ENCODE peak calls at places on chromosomes 16 and 17, in four cellular contexts. J is K562, R is GM12878, O is HepG2. X is an unnamed sample.

GRCh38 chr17:81514735-81515529 is 2.3 kb upstream of the ACTG1 start:
- DNase-seq in J (peak), R (no peak), O (peak), X (no peak)

GRCh38 chr16:743794-744500 is 3.1 kb upstream of the CIAO3 start:
- DNase-seq in J (no peak), R (no peak), O (no peak), X (no peak)

GRCh38 chr17:15265131-15265530 is at the start of gene PMP22:
- DNase-seq in J (no peak), R (no peak), O (no peak), X (no peak)

GRCh38 chr17:77723071-77723908 is 235.2 kb upstream of the TNRC6C start:
- DNase-seq in J (no peak), R (no peak), O (no peak), X (no peak)

GRCh38 chr17:7177954-7178477 is 1.2 kb downstream of the ASGR1 start:
- DNase-seq in J (peak), R (no peak), O (peak), X (no peak)

GRCh38 chr16:66480265-66481080 is 53.4 kb downstream of the BEAN1 start:
- DNase-seq in J (no peak), R (no peak), O (peak), X (no peak)

GRCh38 chr17:47731396-47731795 is 1.6 kb upstream of the TBX21 start:
- DNase-seq in J (no peak), R (no peak), O (no peak), X (no peak)

GRCh38 chr17:45147102-45147580 is 1.1 kb upstream of the HEXIM1 start:
- DNase-seq in J (no peak), R (no peak), O (no peak), X (no peak)

GRCh38 chr16:20336955-20337354 is 9.6 kb upstream of the GP2 start:
- DNase-seq in J (no peak), R (no peak), O (no peak), X (no peak)

GRCh38 chr17:63698886-63699637 is 863 bp downstream of the LIMD2 start:
- DNase-seq in J (no peak), R (peak), O (peak), X (no peak)

GRCh38 chr17:9266031-9266680 is 244.8 kb downstream of the NTN1 start:
- DNase-seq in J (no peak), R (no peak), O (no peak), X (no peak)

GRCh38 chr16:82062645-82063058 is 27.6 kb downstream of the HSD17B2 start:
- DNase-seq in J (no peak), R (no peak), O (peak), X (no peak)

GRCh38 chr16:11735801-11736200 is 6.9 kb downstream of the TXNDC11 start:
- DNase-seq in J (no peak), R (no peak), O (no peak), X (no peak)

GRCh38 chr17:46984892-46985291 is 5.8 kb upstream of the RPRML start:
- DNase-seq in J (no peak), R (no peak), O (peak), X (no peak)

GRCh38 chr17:42586514-42587230 is 9.1 kb upstream of the PSMC3IP start:
- DNase-seq in J (no peak), R (no peak), O (no peak), X (no peak)

GRCh38 chr17:671076-671762 is 43.4 kb downstream of the VPS53 start:
- DNase-seq in J (no peak), R (no peak), O (no peak), X (no peak)

GRCh38 chr17:42183741-42184711 is 1.2 kb downstream of the HCRT start:
- DNase-seq in J (peak), R (peak), O (peak), X (peak)

GRCh38 chr17:79038545-79039135 is 14.7 kb downstream of the C1QTNF1 start:
- DNase-seq in J (no peak), R (no peak), O (no peak), X (no peak)

GRCh38 chr16:69827527-69827926 is 65.4 kb downstream of the WWP2 start:
- DNase-seq in J (no peak), R (no peak), O (no peak), X (no peak)

GRCh38 chr16:56709686-56710040 is 20.3 kb upstream of the NUP93 start:
- DNase-seq in J (no peak), R (no peak), O (no peak), X (no peak)

GRCh38 chr17:79654960-79655382 is 44.1 kb upstream of the RBFOX3 start:
- DNase-seq in J (no peak), R (no peak), O (peak), X (peak)

GRCh38 chr17:58100506-58100905 is 17.3 kb downstream of the DYNLL2 start:
- DNase-seq in J (no peak), R (no peak), O (no peak), X (no peak)

GRCh38 chr16:29678691-29679267 is at the start of gene QPRT:
- DNase-seq in J (peak), R (no peak), O (peak), X (peak)
- TF ChIP-seq USF2 in J (no peak), R (no peak), O (no peak), X (no peak)

DNA sequence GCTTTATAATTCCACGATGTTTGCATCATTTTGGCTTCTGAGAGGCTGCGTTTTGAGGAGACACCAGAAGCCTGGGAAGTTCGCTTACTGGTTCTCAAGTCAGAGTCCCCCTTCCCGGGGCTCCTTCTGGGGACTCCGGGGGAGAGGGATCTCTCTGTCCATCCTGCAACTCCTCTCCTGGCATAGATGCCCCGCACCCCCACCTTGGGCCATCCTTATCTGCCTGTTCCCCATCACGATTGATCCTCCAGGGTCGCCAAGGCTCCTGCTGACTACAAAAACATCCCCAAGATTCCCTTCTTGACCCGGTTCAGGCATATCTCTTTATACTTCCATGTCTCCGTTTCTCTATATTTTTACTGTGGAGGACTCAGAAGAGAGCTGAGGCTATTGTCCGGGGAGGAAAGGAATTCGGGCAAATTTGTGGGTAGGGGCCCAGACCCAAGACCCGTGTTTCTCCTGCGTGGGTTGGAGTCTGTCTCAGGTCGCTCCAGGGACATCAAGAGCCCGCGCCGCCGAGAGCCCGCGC is 18.4 kb upstream of the HOXB13 start:
- DNase-seq in J (no peak), R (no peak), O (no peak), X (no peak)
- TF ChIP-seq EZH2 in J (no peak), R (no peak), O (peak), X (no peak)

DNA sequence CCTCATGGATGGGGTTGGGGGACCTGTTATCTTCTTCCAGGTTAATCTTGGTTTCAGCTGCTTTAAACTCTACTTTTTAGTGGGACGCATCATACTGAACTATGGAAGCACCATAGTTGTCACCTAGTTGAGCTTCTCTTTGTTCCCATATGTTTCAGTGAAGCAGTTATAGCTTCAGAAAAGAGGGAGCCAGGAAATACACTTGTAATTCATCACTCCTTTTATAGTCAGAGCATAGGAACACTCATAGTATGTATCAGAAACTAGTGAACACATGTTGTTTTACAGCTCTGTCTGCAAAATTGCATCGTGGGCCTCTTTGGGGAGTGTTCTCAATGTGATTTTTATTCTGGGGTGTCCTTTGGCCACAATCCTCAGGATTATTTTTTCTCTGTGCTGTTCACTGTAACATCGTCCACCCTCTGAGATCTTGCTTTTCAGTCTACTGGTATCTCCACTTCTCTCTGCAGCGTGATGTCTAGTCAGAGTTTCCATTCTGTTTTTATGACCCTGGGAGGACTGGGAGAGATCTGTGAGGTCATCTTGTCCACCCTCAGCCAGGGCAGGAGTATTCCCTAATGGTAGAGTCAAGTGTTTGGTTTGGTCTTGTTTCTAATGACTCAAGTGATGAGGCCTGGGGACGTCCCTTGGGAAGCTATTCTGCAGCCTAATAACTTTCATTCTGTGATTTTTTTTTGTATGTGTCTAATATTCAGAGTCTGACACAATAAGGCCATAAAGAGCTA is 585.4 kb downstream of the WWOX start:
- DNase-seq in J (no peak), R (no peak), O (no peak), X (no peak)
- TF ChIP-seq USF2 in J (no peak), R (no peak), O (no peak), X (no peak)

GRCh38 chr16:2473999-2474876 is 689 bp upstream of the TBC1D24 start:
- DNase-seq in J (peak), R (no peak), O (no peak), X (peak)
- TF ChIP-seq EZH2 in J (no peak), R (no peak), O (no peak), X (no peak)

GRCh38 chr16:48117217-48118105 is 38.3 kb downstream of the ABCC12 start:
- DNase-seq in J (peak), R (no peak), O (peak), X (peak)
- TF ChIP-seq USF2 in J (no peak), R (no peak), O (no peak), X (no peak)

GRCh38 chr17:74274703-74275340 is 788 bp downstream of the DNAI2 start:
- DNase-seq in J (no peak), R (no peak), O (no peak), X (no peak)

GRCh38 chr17:74276051-74276476 is 2.0 kb downstream of the DNAI2 start:
- DNase-seq in J (no peak), R (no peak), O (no peak), X (no peak)

GRCh38 chr17:74271902-74272563 is 2.0 kb upstream of the DNAI2 start:
- DNase-seq in J (no peak), R (no peak), O (no peak), X (no peak)

GRCh38 chr17:74272731-74273201 is 1.3 kb upstream of the DNAI2 start:
- DNase-seq in J (no peak), R (no peak), O (no peak), X (no peak)

GRCh38 chr17:74274060-74274702 is at the start of gene DNAI2:
- DNase-seq in J (peak), R (no peak), O (no peak), X (peak)
- TF ChIP-seq EZH2 in J (no peak), R (no peak), O (no peak), X (no peak)

DNA sequence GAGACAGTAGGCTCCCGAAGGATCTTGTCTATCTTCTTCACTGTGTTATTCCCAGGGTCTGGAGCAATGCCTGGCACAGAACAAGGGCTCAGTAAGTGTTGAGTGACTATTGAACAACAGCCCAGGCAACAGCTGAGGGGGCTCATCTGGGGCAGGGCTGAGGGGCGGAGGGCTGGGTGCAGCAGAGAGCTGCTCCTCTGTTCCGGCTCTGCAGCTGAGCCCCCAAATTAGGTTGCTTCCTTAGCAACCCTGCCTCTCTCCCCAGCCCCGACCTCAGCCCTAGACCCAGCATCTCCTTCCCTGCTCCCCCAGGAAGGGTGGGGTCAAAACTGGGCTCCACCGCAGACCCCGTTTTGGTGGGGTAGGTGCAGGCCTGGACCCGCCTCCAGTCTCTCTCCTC is 32.2 kb downstream of the ITGAE start:
- DNase-seq in J (no peak), R (no peak), O (no peak), X (no peak)
- TF ChIP-seq USF2 in J (no peak), R (no peak), O (no peak), X (no peak)

DNA sequence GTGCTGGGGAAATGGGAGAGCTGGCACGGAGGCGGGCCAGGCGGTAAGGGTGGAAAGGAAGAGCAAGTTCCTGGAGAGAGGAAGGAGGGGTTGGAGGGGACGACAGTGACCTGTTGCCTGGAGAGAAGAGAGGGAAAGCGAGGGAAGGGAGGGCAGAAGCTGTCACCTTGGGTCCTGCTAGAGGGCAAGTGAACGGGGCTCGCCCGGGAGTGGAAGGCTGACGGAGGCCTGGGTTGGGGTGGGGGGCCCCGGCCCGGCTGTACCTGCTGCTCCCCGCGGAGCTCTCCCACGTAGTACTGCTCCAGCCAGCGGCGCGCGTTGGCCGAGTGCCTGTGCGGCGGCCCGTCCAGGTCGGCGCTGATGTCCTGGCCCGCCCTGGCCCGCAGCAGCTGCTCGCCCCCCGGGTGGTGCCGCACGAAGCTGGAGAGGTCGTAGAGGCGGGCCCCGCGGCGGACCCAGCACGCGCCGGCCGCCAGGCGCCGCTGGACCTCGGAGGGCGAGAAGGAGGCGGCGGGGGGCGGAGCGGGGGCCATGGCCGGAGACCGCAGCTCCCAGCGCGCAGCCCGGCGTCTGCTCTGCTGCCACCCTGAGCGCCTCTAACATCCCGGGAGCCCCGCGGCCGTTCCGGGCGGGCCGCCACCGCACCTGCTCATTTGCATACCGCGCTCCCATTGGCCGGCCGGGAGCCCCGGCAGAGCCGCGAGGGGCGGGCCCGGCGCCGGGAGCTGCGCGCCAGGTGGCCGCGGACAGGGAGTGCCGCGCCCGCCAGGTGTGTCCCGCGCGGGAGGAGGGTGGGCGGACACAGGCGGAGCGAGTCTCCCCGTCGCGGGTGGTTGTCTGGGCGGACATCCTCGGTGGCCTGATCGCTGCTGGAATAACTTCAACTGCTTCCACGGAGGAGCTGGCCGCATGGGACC is at the start of gene FA2H:
- DNase-seq in J (peak), R (no peak), O (peak), X (peak)
- TF ChIP-seq EZH2 in J (no peak), R (no peak), O (no peak), X (no peak)

GRCh38 chr17:28585891-28586290 is 9.2 kb upstream of the ALDOC start:
- DNase-seq in J (no peak), R (no peak), O (no peak), X (no peak)

GRCh38 chr17:28580925-28581324 is 4.2 kb upstream of the ALDOC start:
- DNase-seq in J (no peak), R (no peak), O (no peak), X (no peak)

GRCh38 chr17:28584434-28584833 is 7.7 kb upstream of the ALDOC start:
- DNase-seq in J (no peak), R (no peak), O (no peak), X (no peak)

GRCh38 chr17:28579526-28579925 is 2.8 kb upstream of the ALDOC start:
- DNase-seq in J (no peak), R (no peak), O (no peak), X (no peak)

DNA sequence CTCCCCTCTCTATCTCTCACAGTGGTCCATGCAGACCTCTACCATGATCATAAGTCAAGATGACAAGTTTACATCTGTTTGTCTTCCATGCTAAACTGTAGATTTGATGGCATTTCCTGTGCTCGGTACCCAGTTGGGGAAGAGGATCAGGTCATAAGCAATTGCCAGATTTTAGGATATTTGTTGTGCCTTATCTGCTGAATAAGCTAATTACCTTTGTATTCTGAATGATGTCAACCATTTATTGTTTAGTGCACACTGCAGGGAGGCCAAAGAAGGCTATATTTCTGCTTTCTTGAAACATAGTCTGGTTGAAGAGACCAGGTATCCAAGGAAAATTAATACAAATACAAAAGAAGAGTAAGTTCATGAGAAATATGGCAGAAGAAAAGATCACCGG is 5.8 kb upstream of the ALDOC start:
- DNase-seq in J (no peak), R (no peak), O (no peak), X (no peak)
- TF ChIP-seq USF2 in J (no peak), R (no peak), O (no peak), X (no peak)

DNA sequence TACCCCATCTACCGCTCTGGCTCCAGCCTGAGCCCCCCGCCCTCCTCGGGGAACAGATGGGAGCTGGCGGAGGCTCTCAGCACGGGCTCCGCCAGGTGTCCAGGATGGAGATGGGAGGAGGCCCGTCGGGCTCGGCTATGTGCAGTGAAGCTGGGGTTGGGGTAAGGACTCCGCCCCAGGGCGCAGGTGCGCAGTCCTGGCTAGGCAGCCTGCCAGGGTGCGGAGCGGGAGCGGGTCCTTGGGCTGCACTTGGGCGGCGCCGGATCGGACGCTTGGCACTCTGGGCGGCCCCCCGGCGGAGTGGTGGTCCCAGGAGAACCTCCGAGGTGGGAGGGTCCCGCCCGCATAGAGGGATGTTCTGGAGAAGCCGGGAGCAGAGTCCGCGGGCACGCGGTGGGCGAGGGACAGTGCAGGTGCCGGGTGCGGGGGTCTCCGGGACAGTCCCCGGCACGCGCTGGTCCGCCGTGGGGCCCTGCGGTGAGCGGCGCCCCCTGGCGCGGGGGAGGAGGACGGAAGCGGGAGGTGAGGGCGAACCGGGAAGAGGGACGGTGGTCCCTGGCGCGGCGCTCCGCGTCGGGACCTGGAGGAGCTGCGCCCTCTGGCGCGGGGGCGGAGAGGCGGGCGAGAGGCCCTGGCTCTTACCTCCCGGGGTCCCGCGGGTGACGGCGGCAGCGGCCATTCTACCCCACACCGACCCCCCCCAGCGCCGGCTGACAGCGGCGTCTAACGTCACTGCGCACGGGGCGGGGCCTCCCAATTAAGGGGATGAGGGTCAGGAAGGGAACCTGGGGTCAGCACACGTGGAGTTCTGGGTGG is at the start of gene CAMTA2:
- DNase-seq in J (peak), R (no peak), O (peak), X (no peak)
- TF ChIP-seq EZH2 in J (no peak), R (no peak), O (no peak), X (no peak)